ENCODE peak calls at places on chromosomes 2 and 18, in seven cellular contexts. M, F, D, P, X, G and S are unnamed samples.
A peak's percentile ranks its signal among the peaks of the same experiment; 100 is the strongest.

GRCh38 chr2:74922592-74923227 is 35.7 kb upstream of the POLE4 start:
- DNase-seq in M (peak; percentile 76), F (no peak), D (no peak), P (no peak), X (no peak), G (no peak), S (no peak)

GRCh38 chr2:111946294-111947114 is 48.1 kb downstream of the MERTK start:
- DNase-seq in M (peak; percentile 93), F (peak; percentile 74), D (no peak), P (no peak), X (peak; percentile 78), G (peak; percentile 74), S (no peak)

GRCh38 chr2:28617502-28618184 is 121.8 kb downstream of the PLB1 start:
- DNase-seq in M (peak; percentile 22), F (no peak), D (no peak), P (no peak), X (peak; percentile 34), G (no peak), S (no peak)

GRCh38 chr2:112784199-112785189 is at the start of gene IL1A:
- DNase-seq in M (peak; percentile 71), F (peak; percentile 37), D (no peak), P (no peak), X (no peak), G (peak; percentile 82), S (no peak)

GRCh38 chr2:97726311-97727064 is 13.1 kb downstream of the ZAP70 start:
- DNase-seq in M (peak; percentile 43), F (no peak), D (peak; percentile 23), P (no peak), X (peak; percentile 42), G (no peak), S (no peak)

GRCh38 chr2:22126978-22127377 is 1003.2 kb downstream of the TDRD15 start:
- DNase-seq in M (no peak), F (no peak), D (no peak), P (no peak), X (no peak), G (no peak), S (no peak)

GRCh38 chr18:36805105-36805504 is 23.7 kb downstream of the TPGS2 start:
- DNase-seq in M (no peak), F (no peak), D (no peak), P (no peak), X (no peak), G (no peak), S (no peak)

GRCh38 chr2:14530506-14530905 is 102.0 kb upstream of the LRATD1 start:
- DNase-seq in M (no peak), F (no peak), D (no peak), P (no peak), X (no peak), G (no peak), S (no peak)

GRCh38 chr2:144020047-144020446 is 499.9 kb downstream of the ZEB2 start:
- DNase-seq in M (no peak), F (no peak), D (no peak), P (no peak), X (no peak), G (peak; percentile 49), S (no peak)

GRCh38 chr2:188360485-188361263 is 69.0 kb downstream of the GULP1 start:
- DNase-seq in M (no peak), F (no peak), D (no peak), P (no peak), X (no peak), G (no peak), S (no peak)

GRCh38 chr18:56789004-56789888 is 138.1 kb downstream of the WDR7 start:
- DNase-seq in M (peak; percentile 71), F (no peak), D (no peak), P (no peak), X (no peak), G (peak; percentile 79), S (no peak)

GRCh38 chr2:27039871-27040270 is 7.1 kb downstream of the TMEM214 start:
- DNase-seq in M (no peak), F (no peak), D (peak; percentile 62), P (no peak), X (no peak), G (no peak), S (no peak)

GRCh38 chr2:27040282-27040681 is 7.5 kb downstream of the TMEM214 start:
- DNase-seq in M (no peak), F (no peak), D (no peak), P (no peak), X (no peak), G (no peak), S (no peak)

GRCh38 chr2:27038012-27038411 is 5.2 kb downstream of the TMEM214 start:
- DNase-seq in M (no peak), F (no peak), D (peak; percentile 62), P (no peak), X (no peak), G (no peak), S (no peak)

GRCh38 chr2:27038631-27039339 is 6.0 kb downstream of the TMEM214 start:
- DNase-seq in M (no peak), F (no peak), D (peak; percentile 71), P (no peak), X (no peak), G (no peak), S (no peak)

GRCh38 chr2:27039426-27039825 is 6.7 kb downstream of the TMEM214 start:
- DNase-seq in M (no peak), F (no peak), D (peak; percentile 50), P (no peak), X (no peak), G (no peak), S (no peak)
- H3K27ac ChIP-seq in M (no peak overlapping the region), F (no peak overlapping the region), D (no peak overlapping the region), P (no peak overlapping the region), X (no peak overlapping the region), G (no peak overlapping the region), S (no peak overlapping the region)

GRCh38 chr2:197908940-197909339 is 104.5 kb downstream of the PLCL1 start:
- DNase-seq in M (peak; percentile 74), F (no peak), D (no peak), P (no peak), X (no peak), G (no peak), S (no peak)
- H3K36me3 ChIP-seq in M (no peaks in the 10 kb centered on the region), F (no peaks in the 10 kb centered on the region), D (no peaks in the 10 kb centered on the region), P (no peaks in the 10 kb centered on the region), X (no peaks in the 10 kb centered on the region), G (no peaks in the 10 kb centered on the region), S (no peaks in the 10 kb centered on the region)

GRCh38 chr18:63867368-63867767 is 20.1 kb upstream of the SERPINB2 start:
- DNase-seq in M (no peak), F (no peak), D (no peak), P (no peak), X (no peak), G (no peak), S (no peak)
- H3K27ac ChIP-seq in M (no peak overlapping the region), F (no peak overlapping the region), D (no peak overlapping the region), P (no peak overlapping the region), X (no peak overlapping the region), G (no peak overlapping the region), S (no peak overlapping the region)

GRCh38 chr2:13414907-13415306 is 698.2 kb downstream of the TRIB2 start:
- DNase-seq in M (no peak), F (no peak), D (no peak), P (no peak), X (no peak), G (no peak), S (no peak)

DNA sequence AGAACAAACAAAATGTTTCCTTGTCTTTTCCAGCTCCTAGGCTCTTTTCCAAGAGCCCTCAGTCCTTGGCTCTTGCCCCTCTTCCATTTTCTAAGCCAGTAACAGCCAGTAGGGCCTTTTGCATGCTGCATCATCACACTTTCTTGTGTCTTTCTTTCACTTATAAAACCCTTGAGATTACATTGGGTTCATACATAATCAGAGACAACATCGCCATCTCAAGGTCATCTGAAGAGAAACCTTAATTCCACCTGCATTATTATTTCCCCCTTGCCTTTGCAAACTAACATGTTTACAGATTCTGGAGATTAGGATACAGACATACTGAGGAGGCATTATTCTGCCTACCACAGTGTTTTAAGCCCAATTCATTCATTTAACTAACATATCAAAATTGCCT is 697.3 kb downstream of the TRIB2 start:
- DNase-seq in M (no peak), F (no peak), D (no peak), P (no peak), X (no peak), G (peak; percentile 52), S (no peak)
- H3K36me3 ChIP-seq in M (no peaks in the 10 kb centered on the region), F (no peaks in the 10 kb centered on the region), D (no peaks in the 10 kb centered on the region), P (no peaks in the 10 kb centered on the region), X (no peaks in the 10 kb centered on the region), G (no peaks in the 10 kb centered on the region), S (no peaks in the 10 kb centered on the region)

GRCh38 chr2:177396630-177397460 is 4.3 kb downstream of the AGPS start:
- DNase-seq in M (peak; percentile 78), F (peak; percentile 56), D (no peak), P (no peak), X (no peak), G (peak; percentile 51), S (no peak)

GRCh38 chr2:177398290-177398683 is 5.7 kb downstream of the AGPS start:
- DNase-seq in M (peak; percentile 30), F (no peak), D (no peak), P (no peak), X (no peak), G (no peak), S (no peak)

GRCh38 chr2:177397501-177398289 is 5.1 kb downstream of the AGPS start:
- DNase-seq in M (peak; percentile 89), F (peak; percentile 38), D (no peak), P (no peak), X (no peak), G (no peak), S (no peak)

GRCh38 chr2:177400337-177400923 is 7.9 kb downstream of the AGPS start:
- DNase-seq in M (no peak), F (no peak), D (no peak), P (no peak), X (no peak), G (no peak), S (no peak)

DNA sequence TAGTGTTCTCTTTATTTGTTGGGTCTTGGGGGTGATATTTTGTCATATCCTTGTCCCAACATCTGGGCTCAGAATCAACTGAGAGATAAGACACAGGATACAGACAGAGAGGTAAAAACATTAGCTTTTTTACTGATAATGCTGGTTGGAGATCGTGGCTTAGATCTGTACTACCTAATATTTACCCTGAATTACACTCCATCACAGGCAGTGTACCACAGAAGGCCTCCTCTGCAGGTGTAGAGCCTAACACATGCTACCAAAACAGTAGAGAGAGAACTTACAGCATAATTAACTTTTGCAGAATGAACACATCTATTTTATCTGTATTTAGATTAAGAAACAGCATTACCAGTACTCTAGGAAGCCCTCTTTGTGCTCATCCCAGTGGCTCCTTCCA is 6.8 kb downstream of the AGPS start:
- DNase-seq in M (no peak), F (no peak), D (no peak), P (no peak), X (no peak), G (no peak), S (no peak)
- H3K27ac ChIP-seq in M (no peak overlapping the region), F (no peak overlapping the region), D (no peak overlapping the region), P (no peak overlapping the region), X (no peak overlapping the region), G (no peak overlapping the region), S (no peak overlapping the region)

DNA sequence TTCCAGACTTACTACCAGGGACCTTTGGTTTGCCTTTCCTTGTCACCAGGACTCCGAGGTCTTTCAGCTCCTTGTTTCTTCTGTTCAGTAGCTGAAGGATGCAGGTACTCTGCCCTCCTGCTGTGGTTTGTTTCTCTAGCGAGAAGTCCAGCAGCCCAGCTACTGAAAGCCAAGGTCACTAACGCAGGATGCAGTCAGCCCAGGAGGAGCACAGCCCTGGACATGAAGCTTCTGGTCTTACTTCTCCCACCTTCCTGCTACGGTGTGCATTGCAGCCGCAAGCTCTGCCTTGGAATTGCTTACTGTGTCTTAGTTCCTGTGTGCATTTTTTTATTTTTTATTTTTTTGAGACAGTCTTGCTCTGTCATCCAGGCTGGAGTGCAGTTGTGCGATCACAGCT is 62.4 kb downstream of the DGKD start:
- DNase-seq in M (no peak), F (no peak), D (no peak), P (peak; percentile 15), X (no peak), G (peak; percentile 27), S (no peak)
- H3K36me3 ChIP-seq in M (no peaks in the 10 kb centered on the region), F (no peaks in the 10 kb centered on the region), D (peaks cover 2% of the 10 kb centered on the region), P (no peaks in the 10 kb centered on the region), X (no peaks in the 10 kb centered on the region), G (no peaks in the 10 kb centered on the region), S (no peaks in the 10 kb centered on the region)